ENCODE peak calls at places on chromosomes 16 and 17, in four cellular contexts. K, A, V and Y are unnamed samples.

GRCh38 chr16:1990336-1991134 is 765 bp downstream of the SYNGR3 start:
- DNase-seq in A (no peak), K (no peak), V (no peak), Y (peak; percentile 57)

GRCh38 chr17:5380491-5381135 is 38.8 kb downstream of the NUP88 start:
- DNase-seq in K (no peak), A (no peak), V (no peak), Y (no peak)

GRCh38 chr16:20678242-20678641 is 19.2 kb downstream of the ACSM1 start:
- DNase-seq in A (no peak), V (no peak), K (no peak), Y (no peak)

GRCh38 chr16:49698416-49698815 is 157.5 kb downstream of the ZNF423 start:
- DNase-seq in V (no peak), A (no peak), K (no peak), Y (no peak)

GRCh38 chr17:81004336-81005015 is 12.8 kb downstream of the CHMP6 start:
- DNase-seq in K (no peak), V (no peak), A (no peak), Y (no peak)

GRCh38 chr17:48483004-48483403 is 47.8 kb downstream of the HOXB1 start:
- DNase-seq in V (no peak), K (no peak), A (no peak), Y (no peak)

GRCh38 chr17:17258998-17259397 is 22.0 kb upstream of the FLCN start:
- DNase-seq in V (no peak), K (no peak), A (peak; percentile 84), Y (no peak)

GRCh38 chr17:66829386-66829864 is 5.5 kb upstream of the CACNG5 start:
- DNase-seq in A (no peak), V (peak; percentile 10), K (no peak), Y (no peak)

GRCh38 chr16:11289202-11289601 is 8.1 kb upstream of the PRM1 start:
- DNase-seq in A (no peak), K (no peak), V (no peak), Y (no peak)